ENCODE peak calls at places on chromosomes 11 and 22, in six cellular contexts. One of them, this sample, is unnamed.

GRCh38 chr22:17412232-17412631 is 43.0 kb downstream of the CECR2 start:
- DNase-seq in endothelial cell of umbilical vein: no peak
- DNase-seq in A549: no peak
- DNase-seq in HepG2: no peak
- DNase-seq in K562: no peak
- DNase-seq in GM12878: no peak
- DNase-seq in this sample: no peak

GRCh38 chr11:115423728-115424459 is 80.3 kb downstream of the CADM1 start:
- DNase-seq in endothelial cell of umbilical vein: no peak
- DNase-seq in A549: no peak
- DNase-seq in HepG2: no peak
- DNase-seq in K562: no peak
- DNase-seq in GM12878: no peak
- DNase-seq in this sample: no peak

GRCh38 chr22:21693999-21694341 is 28.2 kb downstream of the PPIL2 start:
- DNase-seq in endothelial cell of umbilical vein: no peak
- DNase-seq in A549: no peak
- DNase-seq in HepG2: no peak
- DNase-seq in K562: peak; percentile 55
- DNase-seq in GM12878: no peak
- DNase-seq in this sample: no peak

GRCh38 chr11:115665958-115666357 is 161.7 kb upstream of the CADM1 start:
- DNase-seq in endothelial cell of umbilical vein: no peak
- DNase-seq in A549: no peak
- DNase-seq in HepG2: no peak
- DNase-seq in K562: no peak
- DNase-seq in GM12878: no peak
- DNase-seq in this sample: no peak

GRCh38 chr11:87597696-87598095 is 560.0 kb downstream of the TMEM135 start:
- DNase-seq in endothelial cell of umbilical vein: no peak
- DNase-seq in A549: no peak
- DNase-seq in HepG2: no peak
- DNase-seq in K562: no peak
- DNase-seq in GM12878: no peak
- DNase-seq in this sample: no peak

GRCh38 chr11:96642584-96642983 is 252.8 kb downstream of the JRKL start:
- DNase-seq in endothelial cell of umbilical vein: no peak
- DNase-seq in A549: no peak
- DNase-seq in HepG2: no peak
- DNase-seq in K562: no peak
- DNase-seq in GM12878: no peak
- DNase-seq in this sample: no peak

GRCh38 chr11:12220305-12220704 is 109.9 kb downstream of the MICAL2 start:
- DNase-seq in endothelial cell of umbilical vein: peak; percentile 50
- DNase-seq in A549: no peak
- DNase-seq in HepG2: no peak
- DNase-seq in K562: no peak
- DNase-seq in GM12878: no peak
- DNase-seq in this sample: no peak

GRCh38 chr11:72773291-72773690 is 20.6 kb downstream of the STARD10 start:
- DNase-seq in endothelial cell of umbilical vein: peak; percentile 12
- DNase-seq in A549: no peak
- DNase-seq in HepG2: no peak
- DNase-seq in K562: no peak
- DNase-seq in GM12878: no peak
- DNase-seq in this sample: no peak

GRCh38 chr11:83566948-83567347 is 280.8 kb upstream of the CCDC90B start:
- DNase-seq in endothelial cell of umbilical vein: no peak
- DNase-seq in A549: no peak
- DNase-seq in HepG2: no peak
- DNase-seq in K562: no peak
- DNase-seq in GM12878: no peak
- DNase-seq in this sample: peak; percentile 16

GRCh38 chr11:74208507-74208906 is 37.4 kb downstream of the PPME1 start:
- DNase-seq in endothelial cell of umbilical vein: no peak
- DNase-seq in A549: no peak
- DNase-seq in HepG2: no peak
- DNase-seq in K562: no peak
- DNase-seq in GM12878: no peak
- DNase-seq in this sample: no peak

GRCh38 chr11:44767421-44767820 is 40.7 kb downstream of the TSPAN18 start:
- DNase-seq in endothelial cell of umbilical vein: no peak
- DNase-seq in A549: no peak
- DNase-seq in HepG2: no peak
- DNase-seq in K562: no peak
- DNase-seq in GM12878: no peak
- DNase-seq in this sample: no peak

GRCh38 chr11:3091081-3091845 is 34.0 kb upstream of the CARS1 start:
- DNase-seq in endothelial cell of umbilical vein: no peak
- DNase-seq in A549: no peak
- DNase-seq in HepG2: no peak
- DNase-seq in K562: no peak
- DNase-seq in GM12878: no peak
- DNase-seq in this sample: no peak

GRCh38 chr22:44926491-44927415 is 83.1 kb downstream of the PHF21B start:
- DNase-seq in endothelial cell of umbilical vein: no peak
- DNase-seq in A549: no peak
- DNase-seq in HepG2: no peak
- DNase-seq in K562: no peak
- DNase-seq in GM12878: no peak
- DNase-seq in this sample: no peak

GRCh38 chr11:88293931-88294330 is 43.6 kb downstream of the CTSC start:
- DNase-seq in endothelial cell of umbilical vein: no peak
- DNase-seq in A549: no peak
- DNase-seq in HepG2: no peak
- DNase-seq in K562: no peak
- DNase-seq in GM12878: no peak
- DNase-seq in this sample: peak; percentile 15

GRCh38 chr11:20156876-20157613 is 3.2 kb downstream of the DBX1 start:
- DNase-seq in endothelial cell of umbilical vein: no peak
- DNase-seq in A549: no peak
- DNase-seq in HepG2: no peak
- DNase-seq in K562: no peak
- DNase-seq in GM12878: no peak
- DNase-seq in this sample: no peak

GRCh38 chr11:93820085-93820710 is 30.2 kb downstream of the VSTM5 start:
- DNase-seq in endothelial cell of umbilical vein: no peak
- DNase-seq in A549: no peak
- DNase-seq in HepG2: no peak
- DNase-seq in K562: no peak
- DNase-seq in GM12878: no peak
- DNase-seq in this sample: no peak

GRCh38 chr11:128814856-128815705 is 52.0 kb downstream of the KCNJ1 start:
- DNase-seq in endothelial cell of umbilical vein: no peak
- DNase-seq in A549: no peak
- DNase-seq in HepG2: no peak
- DNase-seq in K562: no peak
- DNase-seq in GM12878: no peak
- DNase-seq in this sample: peak; percentile 70

GRCh38 chr11:74541466-74541865 is 47.9 kb upstream of the LIPT2 start:
- DNase-seq in endothelial cell of umbilical vein: no peak
- DNase-seq in A549: no peak
- DNase-seq in HepG2: no peak
- DNase-seq in K562: no peak
- DNase-seq in GM12878: no peak
- DNase-seq in this sample: no peak

GRCh38 chr11:74686792-74687191 is 44.4 kb downstream of the CHRDL2 start:
- DNase-seq in endothelial cell of umbilical vein: no peak
- DNase-seq in A549: no peak
- DNase-seq in HepG2: no peak
- DNase-seq in K562: no peak
- DNase-seq in GM12878: no peak
- DNase-seq in this sample: no peak

GRCh38 chr11:113387605-113388211 is at the start of gene ANKK1:
- DNase-seq in endothelial cell of umbilical vein: no peak
- DNase-seq in A549: no peak
- DNase-seq in HepG2: no peak
- DNase-seq in K562: peak; percentile 25
- DNase-seq in GM12878: no peak
- DNase-seq in this sample: no peak

GRCh38 chr11:57649826-57650738 is at the start of gene YPEL4:
- DNase-seq in endothelial cell of umbilical vein: peak; percentile 67
- DNase-seq in A549: peak; percentile 79
- DNase-seq in HepG2: no peak
- DNase-seq in K562: peak; percentile 83
- DNase-seq in GM12878: no peak
- DNase-seq in this sample: peak; percentile 57

GRCh38 chr11:65132238-65132987 is 1.9 kb downstream of the SYVN1 start:
- DNase-seq in endothelial cell of umbilical vein: no peak
- DNase-seq in A549: no peak
- DNase-seq in HepG2: no peak
- DNase-seq in K562: no peak
- DNase-seq in GM12878: no peak
- DNase-seq in this sample: peak; percentile 6

GRCh38 chr11:56977324-56977723 is 11.4 kb upstream of the OR5AK2 start:
- DNase-seq in endothelial cell of umbilical vein: no peak
- DNase-seq in A549: no peak
- DNase-seq in HepG2: no peak
- DNase-seq in K562: no peak
- DNase-seq in GM12878: no peak
- DNase-seq in this sample: no peak

DNA sequence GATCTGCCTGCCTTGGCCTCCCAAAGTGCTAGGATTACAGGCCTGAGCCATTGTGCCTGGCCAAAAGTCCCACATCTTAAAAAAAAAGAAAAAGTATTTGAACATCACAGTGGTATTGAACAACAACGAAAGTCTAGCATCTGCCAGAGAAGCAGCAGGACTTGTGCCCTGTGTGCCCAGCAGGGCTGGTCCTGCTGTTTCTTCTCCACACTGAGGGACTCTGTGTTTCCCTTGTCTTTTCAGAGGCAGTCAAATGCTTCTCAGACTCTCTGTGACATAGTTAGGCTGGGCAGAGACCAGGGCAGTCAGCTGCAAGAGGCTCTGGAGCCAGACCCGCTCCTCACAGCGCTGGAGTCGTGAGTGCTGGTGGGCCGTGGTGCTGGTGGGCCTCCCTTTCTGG is 56.2 kb downstream of the SBF1 start:
- DNase-seq in endothelial cell of umbilical vein: no peak
- DNase-seq in A549: no peak
- DNase-seq in HepG2: no peak
- DNase-seq in K562: no peak
- DNase-seq in GM12878: no peak
- DNase-seq in this sample: no peak
- TF ChIP-seq MYC in endothelial cell of umbilical vein: no peak
- TF ChIP-seq MYC in A549: no peak
- TF ChIP-seq MYC in HepG2: no peak
- TF ChIP-seq MYC in K562: no peak
- TF ChIP-seq MYC in GM12878: no peak
- TF ChIP-seq MYC in this sample: no peak

GRCh38 chr11:117862753-117863152 is 13.7 kb downstream of the FXYD6 start:
- DNase-seq in endothelial cell of umbilical vein: no peak
- DNase-seq in A549: no peak
- DNase-seq in HepG2: no peak
- DNase-seq in K562: no peak
- DNase-seq in GM12878: no peak
- DNase-seq in this sample: no peak

GRCh38 chr11:117860139-117860538 is 16.3 kb downstream of the FXYD6 start:
- DNase-seq in endothelial cell of umbilical vein: no peak
- DNase-seq in A549: no peak
- DNase-seq in HepG2: no peak
- DNase-seq in K562: no peak
- DNase-seq in GM12878: no peak
- DNase-seq in this sample: no peak

GRCh38 chr11:117859713-117860112 is 16.7 kb downstream of the FXYD6 start:
- DNase-seq in endothelial cell of umbilical vein: no peak
- DNase-seq in A549: no peak
- DNase-seq in HepG2: no peak
- DNase-seq in K562: no peak
- DNase-seq in GM12878: no peak
- DNase-seq in this sample: no peak

GRCh38 chr11:117862019-117862725 is 14.3 kb downstream of the FXYD6 start:
- DNase-seq in endothelial cell of umbilical vein: no peak
- DNase-seq in A549: no peak
- DNase-seq in HepG2: no peak
- DNase-seq in K562: no peak
- DNase-seq in GM12878: no peak
- DNase-seq in this sample: no peak

GRCh38 chr11:117861151-117862018 is 15.1 kb downstream of the FXYD6 start:
- DNase-seq in endothelial cell of umbilical vein: peak; percentile 15
- DNase-seq in A549: no peak
- DNase-seq in HepG2: no peak
- DNase-seq in K562: no peak
- DNase-seq in GM12878: no peak
- DNase-seq in this sample: no peak
- TF ChIP-seq MYC in endothelial cell of umbilical vein: no peak
- TF ChIP-seq MYC in A549: no peak
- TF ChIP-seq MYC in HepG2: no peak
- TF ChIP-seq MYC in K562: no peak
- TF ChIP-seq MYC in GM12878: no peak
- TF ChIP-seq MYC in this sample: no peak

DNA sequence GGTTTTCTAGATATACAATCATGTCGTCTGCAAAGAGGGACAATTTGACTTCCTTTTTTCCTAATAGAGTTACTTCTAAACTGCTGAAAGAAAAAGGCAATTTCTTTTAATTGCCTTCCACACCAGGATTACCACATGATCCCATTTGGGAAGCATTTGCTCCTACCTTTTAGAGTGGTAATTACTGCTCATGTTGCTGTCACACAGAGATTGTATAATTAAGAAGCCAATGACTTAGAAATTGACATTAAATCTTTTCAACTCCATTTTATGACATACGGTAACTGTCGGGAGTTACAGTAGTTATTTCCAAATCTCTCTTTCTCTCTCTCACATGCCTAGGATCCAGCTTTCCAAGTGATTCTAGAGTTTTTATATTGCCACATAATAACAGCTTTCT is 17.8 kb upstream of the RAG2 start:
- DNase-seq in endothelial cell of umbilical vein: no peak
- DNase-seq in A549: no peak
- DNase-seq in HepG2: no peak
- DNase-seq in K562: no peak
- DNase-seq in GM12878: no peak
- DNase-seq in this sample: no peak
- TF ChIP-seq MYC in endothelial cell of umbilical vein: no peak
- TF ChIP-seq MYC in A549: no peak
- TF ChIP-seq MYC in HepG2: no peak
- TF ChIP-seq MYC in K562: no peak
- TF ChIP-seq MYC in GM12878: no peak
- TF ChIP-seq MYC in this sample: no peak

GRCh38 chr11:78339483-78339882 is 78.1 kb downstream of the GAB2 start:
- DNase-seq in endothelial cell of umbilical vein: no peak
- DNase-seq in A549: no peak
- DNase-seq in HepG2: no peak
- DNase-seq in K562: peak; percentile 27
- DNase-seq in GM12878: no peak
- DNase-seq in this sample: no peak

GRCh38 chr11:78340530-78340929 is 77.1 kb downstream of the GAB2 start:
- DNase-seq in endothelial cell of umbilical vein: no peak
- DNase-seq in A549: no peak
- DNase-seq in HepG2: no peak
- DNase-seq in K562: no peak
- DNase-seq in GM12878: no peak
- DNase-seq in this sample: no peak

GRCh38 chr11:78341841-78342240 is 75.8 kb downstream of the GAB2 start:
- DNase-seq in endothelial cell of umbilical vein: no peak
- DNase-seq in A549: no peak
- DNase-seq in HepG2: no peak
- DNase-seq in K562: no peak
- DNase-seq in GM12878: no peak
- DNase-seq in this sample: no peak

GRCh38 chr11:78338138-78338537 is 79.5 kb downstream of the GAB2 start:
- DNase-seq in endothelial cell of umbilical vein: no peak
- DNase-seq in A549: no peak
- DNase-seq in HepG2: no peak
- DNase-seq in K562: no peak
- DNase-seq in GM12878: no peak
- DNase-seq in this sample: peak; percentile 74

GRCh38 chr11:78339945-78340344 is 77.7 kb downstream of the GAB2 start:
- DNase-seq in endothelial cell of umbilical vein: no peak
- DNase-seq in A549: no peak
- DNase-seq in HepG2: no peak
- DNase-seq in K562: no peak
- DNase-seq in GM12878: no peak
- DNase-seq in this sample: no peak
- TF ChIP-seq MYC in endothelial cell of umbilical vein: no peak
- TF ChIP-seq MYC in A549: no peak
- TF ChIP-seq MYC in HepG2: no peak
- TF ChIP-seq MYC in K562: no peak
- TF ChIP-seq MYC in GM12878: no peak
- TF ChIP-seq MYC in this sample: no peak